ENCODE peak calls at places on chromosomes 7 and 10, in eight cellular contexts. G is upper lobe of right lung, W is pancreas, J is Peyer's patch, Y is fibroblast of lung, K is lower lobe of right lung, C is tibial artery, O is spleen. H is an unnamed sample.
A peak's percentile ranks its signal among the peaks of the same experiment; 100 is the strongest.

GRCh38 chr7:112125250-112125649 is 80.9 kb downstream of the DOCK4 start:
- DNase-seq in G (no peak), O (no peak), Y (no peak), K (no peak), W (no peak), C (no peak), J (no peak), H (no peak)

GRCh38 chr10:123318516-123318915 is 164.3 kb downstream of the BUB3 start:
- DNase-seq in Y (no peak), K (no peak), G (no peak), O (no peak), W (no peak), J (no peak), C (no peak), H (no peak)

GRCh38 chr10:122245897-122246296 is 25.2 kb upstream of the BTBD16 start:
- DNase-seq in K (no peak), C (peak; percentile 53), G (no peak), Y (no peak), O (peak; percentile 54), J (no peak), W (no peak), H (no peak)

GRCh38 chr7:74606101-74606908 is 51.2 kb upstream of the GTF2I start:
- DNase-seq in W (peak; percentile 85), K (peak; percentile 73), O (peak; percentile 88), G (peak; percentile 88), Y (peak; percentile 34), C (peak; percentile 80), J (peak; percentile 72), H (peak; percentile 54)

GRCh38 chr7:138625084-138625848 is 75.9 kb downstream of the SVOPL start:
- DNase-seq in K (no peak), C (no peak), O (no peak), G (no peak), Y (no peak), W (no peak), J (no peak), H (no peak)

GRCh38 chr7:34430456-34430855 is 227.6 kb upstream of the NPSR1 start:
- DNase-seq in C (no peak), W (no peak), J (no peak), K (no peak), G (no peak), Y (peak; percentile 70), O (no peak), H (no peak)

GRCh38 chr7:1187127-1187526 is 27.1 kb upstream of the ZFAND2A start:
- DNase-seq in C (no peak), J (no peak), G (no peak), O (no peak), W (no peak), K (no peak), Y (no peak), H (no peak)

GRCh38 chr10:11798862-11799735 is 24.1 kb upstream of the PROSER2 start:
- DNase-seq in G (no peak), Y (no peak), C (no peak), K (no peak), W (no peak), O (no peak), J (no peak), H (no peak)

GRCh38 chr7:151060113-151060415 is 675 bp downstream of the SLC4A2 start:
- DNase-seq in O (no peak), K (no peak), Y (no peak), G (no peak), J (no peak), C (no peak), W (no peak), H (no peak)
- H3K4me3 ChIP-seq in O (peak overlapping the region; percentile 94), K (peak overlapping the region; percentile 72), Y (peak overlapping the region; percentile 80), G (peak overlapping the region; percentile 84), J (peak overlapping the region; percentile 86), C (peak overlapping the region; percentile 81), W (peak overlapping the region; percentile 80), H (peak overlapping the region; percentile 50)

GRCh38 chr7:142420554-142421362 is 162.9 kb upstream of the PRSS58 start:
- DNase-seq in W (no peak), C (no peak), K (no peak), O (no peak), G (no peak), Y (peak; percentile 28), J (no peak), H (peak; percentile 34)
- TF ChIP-seq CTCF in W (no peak), C (no peak), K (no peak), O (no peak), G (no peak), Y (peak; percentile 63), J (no peak), H (no peak)

DNA sequence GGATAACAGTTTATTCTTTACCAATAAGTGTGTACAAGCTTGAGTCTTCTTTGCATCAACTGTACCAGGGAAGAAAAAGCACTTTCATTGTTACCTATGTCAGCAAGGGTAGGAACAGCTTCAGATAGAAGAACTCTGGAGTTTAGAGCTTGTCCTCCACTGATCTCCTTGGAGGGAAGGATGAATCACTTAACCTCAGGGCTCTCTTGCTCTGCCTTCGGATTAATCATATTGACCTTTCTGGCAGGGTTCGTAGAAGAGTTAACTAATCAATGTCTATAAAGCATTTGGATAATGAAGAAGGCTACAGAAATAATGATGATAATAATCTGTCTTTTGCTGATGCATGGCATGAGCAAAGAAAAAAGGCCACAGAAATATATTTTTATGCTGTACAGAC is 339.5 kb upstream of the TPK1 start:
- DNase-seq in Y (no peak), C (no peak), O (no peak), J (no peak), K (no peak), G (no peak), W (no peak), H (no peak)
- H3K4me1 ChIP-seq in Y (no peaks in the 10 kb centered on the region), C (no peaks in the 10 kb centered on the region), O (no peaks in the 10 kb centered on the region), J (no peaks in the 10 kb centered on the region), K (no peaks in the 10 kb centered on the region), G (no peaks in the 10 kb centered on the region), W (no peaks in the 10 kb centered on the region), H (no peaks in the 10 kb centered on the region)

DNA sequence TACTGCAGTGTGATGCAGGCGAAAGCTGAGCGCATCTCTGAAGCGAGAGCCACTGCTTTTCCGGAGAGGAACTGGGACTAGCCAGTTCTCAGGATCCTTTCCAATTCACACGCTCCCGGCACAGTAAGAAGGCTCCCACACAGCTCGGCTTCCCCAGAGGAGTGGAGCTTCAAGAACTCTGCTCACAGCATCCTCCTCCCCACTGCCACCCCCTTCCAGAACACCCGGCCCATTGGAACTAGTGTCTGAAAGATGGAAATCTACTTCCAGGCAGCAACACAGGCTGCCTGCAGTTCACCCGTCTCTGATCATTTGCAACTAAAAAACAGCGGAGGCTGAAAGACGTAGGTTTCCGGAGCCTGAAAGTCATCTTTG is at the start of gene DGKB:
- DNase-seq in K (peak; percentile 10), W (peak; percentile 48), Y (peak; percentile 41), C (no peak), O (peak; percentile 16), G (no peak), J (no peak), H (no peak)
- H3K4me3 ChIP-seq in K (no peak within 1 kb of the TSS), W (no peak within 1 kb of the TSS), Y (peak within 1 kb of the TSS; percentile 55), C (peak within 1 kb of the TSS; percentile 1), O (no peak within 1 kb of the TSS), G (no peak within 1 kb of the TSS), J (peak within 1 kb of the TSS; percentile 27), H (no peak within 1 kb of the TSS)

GRCh38 chr10:9305018-9305655 is 1250.6 kb downstream of the GATA3 start:
- DNase-seq in W (no peak), O (no peak), J (no peak), G (no peak), Y (peak; percentile 11), K (no peak), C (no peak), H (no peak)
- TF ChIP-seq CTCF in W (no peak), O (no peak), J (peak; percentile 40), G (peak; percentile 42), Y (peak; percentile 41), K (peak; percentile 33), C (no peak), H (no peak)

GRCh38 chr10:75228278-75228677 is 7.5 kb downstream of the COMTD1 start:
- DNase-seq in Y (no peak), K (no peak), C (peak; percentile 21), O (no peak), J (no peak), W (no peak), G (no peak), H (no peak)

GRCh38 chr10:75226055-75226454 is 9.7 kb downstream of the COMTD1 start:
- DNase-seq in W (no peak), O (no peak), K (no peak), J (no peak), C (no peak), G (no peak), Y (no peak), H (no peak)

GRCh38 chr10:75223507-75223906 is 12.2 kb downstream of the COMTD1 start:
- DNase-seq in O (no peak), C (no peak), G (no peak), W (no peak), J (no peak), Y (no peak), K (no peak), H (no peak)

GRCh38 chr10:75228834-75229233 is 6.9 kb downstream of the COMTD1 start:
- DNase-seq in C (no peak), O (no peak), Y (no peak), G (no peak), W (no peak), K (no peak), J (no peak), H (no peak)

DNA sequence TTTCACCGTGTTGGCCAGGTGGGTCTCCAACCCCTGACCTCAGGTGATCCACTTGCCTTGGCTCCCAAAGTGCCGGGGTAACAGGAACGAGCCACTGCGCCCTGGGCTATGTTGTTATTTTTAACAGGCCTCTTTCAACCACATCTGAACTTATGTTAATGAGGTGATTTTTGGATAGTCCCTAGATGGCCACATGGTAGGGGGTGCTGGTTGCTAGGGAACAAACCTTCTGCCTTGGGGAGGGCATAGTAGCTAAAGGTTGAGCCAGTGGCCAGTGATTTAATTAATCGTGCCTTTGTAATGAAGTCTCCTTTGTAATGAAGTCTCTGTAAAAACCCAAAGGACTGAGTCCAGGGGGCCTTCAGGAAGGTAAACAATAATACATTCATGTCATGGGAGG is 9.1 kb downstream of the COMTD1 start:
- DNase-seq in W (no peak), O (no peak), K (no peak), Y (no peak), J (no peak), G (no peak), C (no peak), H (no peak)
- H3K4me1 ChIP-seq in W (peaks cover 42% of the 10 kb centered on the region), O (peaks cover 63% of the 10 kb centered on the region), K (peaks cover 59% of the 10 kb centered on the region), Y (peaks cover 23% of the 10 kb centered on the region), J (no peaks in the 10 kb centered on the region), G (peaks cover 63% of the 10 kb centered on the region), C (peaks cover 73% of the 10 kb centered on the region), H (peaks cover 13% of the 10 kb centered on the region)